ENCODE peak calls at places on chromosomes 7 and 10, in eight cellular contexts. One of them, this sample, is unnamed.

GRCh38 chr10:8063935-8064334 is 9.4 kb downstream of the GATA3 start:
- DNase-seq in right lobe of liver: no peak
- DNase-seq in Caco-2: no peak
- DNase-seq in ascending aorta: no peak
- DNase-seq in hepatocyte: no peak
- DNase-seq in neural progenitor cell: no peak
- DNase-seq in CD8-positive, alpha-beta memory T cell: no peak
- DNase-seq in endothelial cell of umbilical vein: peak; percentile 63
- DNase-seq in this sample: no peak

GRCh38 chr10:107653832-107654287 is 489.4 kb upstream of the SORCS1 start:
- DNase-seq in right lobe of liver: no peak
- DNase-seq in Caco-2: no peak
- DNase-seq in ascending aorta: no peak
- DNase-seq in hepatocyte: peak; percentile 41
- DNase-seq in neural progenitor cell: no peak
- DNase-seq in CD8-positive, alpha-beta memory T cell: no peak
- DNase-seq in endothelial cell of umbilical vein: no peak
- DNase-seq in this sample: no peak

GRCh38 chr10:110138197-110138812 is 69.1 kb upstream of the MXI1 start:
- DNase-seq in right lobe of liver: no peak
- DNase-seq in Caco-2: no peak
- DNase-seq in ascending aorta: no peak
- DNase-seq in hepatocyte: peak; percentile 76
- DNase-seq in neural progenitor cell: peak; percentile 79
- DNase-seq in CD8-positive, alpha-beta memory T cell: peak; percentile 69
- DNase-seq in endothelial cell of umbilical vein: peak; percentile 59
- DNase-seq in this sample: no peak

GRCh38 chr10:103186128-103186527 is 6.9 kb downstream of the NT5C2 start:
- DNase-seq in right lobe of liver: no peak
- DNase-seq in Caco-2: no peak
- DNase-seq in ascending aorta: no peak
- DNase-seq in hepatocyte: no peak
- DNase-seq in neural progenitor cell: no peak
- DNase-seq in CD8-positive, alpha-beta memory T cell: no peak
- DNase-seq in endothelial cell of umbilical vein: no peak
- DNase-seq in this sample: no peak

GRCh38 chr7:82036146-82036886 is 266.5 kb upstream of the HGF start:
- DNase-seq in right lobe of liver: no peak
- DNase-seq in Caco-2: no peak
- DNase-seq in ascending aorta: no peak
- DNase-seq in hepatocyte: no peak
- DNase-seq in neural progenitor cell: no peak
- DNase-seq in CD8-positive, alpha-beta memory T cell: no peak
- DNase-seq in endothelial cell of umbilical vein: peak; percentile 90
- DNase-seq in this sample: no peak

GRCh38 chr10:5165738-5166137 is 19.2 kb downstream of the AKR1C8 start:
- DNase-seq in right lobe of liver: no peak
- DNase-seq in Caco-2: no peak
- DNase-seq in ascending aorta: no peak
- DNase-seq in hepatocyte: no peak
- DNase-seq in neural progenitor cell: peak; percentile 6
- DNase-seq in CD8-positive, alpha-beta memory T cell: no peak
- DNase-seq in endothelial cell of umbilical vein: no peak
- DNase-seq in this sample: no peak

GRCh38 chr10:100879741-100880360 is 32.9 kb upstream of the SLF2 start:
- DNase-seq in right lobe of liver: no peak
- DNase-seq in Caco-2: peak; percentile 55
- DNase-seq in ascending aorta: no peak
- DNase-seq in hepatocyte: no peak
- DNase-seq in neural progenitor cell: peak; percentile 41
- DNase-seq in CD8-positive, alpha-beta memory T cell: no peak
- DNase-seq in endothelial cell of umbilical vein: no peak
- DNase-seq in this sample: no peak

GRCh38 chr10:12812541-12812940 is 189.0 kb downstream of the CCDC3 start:
- DNase-seq in right lobe of liver: no peak
- DNase-seq in Caco-2: no peak
- DNase-seq in ascending aorta: no peak
- DNase-seq in hepatocyte: no peak
- DNase-seq in neural progenitor cell: no peak
- DNase-seq in CD8-positive, alpha-beta memory T cell: no peak
- DNase-seq in endothelial cell of umbilical vein: no peak
- DNase-seq in this sample: no peak

GRCh38 chr7:117137868-117138267 is 184.6 kb downstream of the ST7 start:
- DNase-seq in right lobe of liver: no peak
- DNase-seq in Caco-2: no peak
- DNase-seq in ascending aorta: no peak
- DNase-seq in hepatocyte: no peak
- DNase-seq in neural progenitor cell: no peak
- DNase-seq in CD8-positive, alpha-beta memory T cell: no peak
- DNase-seq in endothelial cell of umbilical vein: no peak
- DNase-seq in this sample: no peak

GRCh38 chr10:133294189-133294588 is 14.5 kb downstream of the TUBGCP2 start:
- DNase-seq in right lobe of liver: no peak
- DNase-seq in Caco-2: no peak
- DNase-seq in ascending aorta: no peak
- DNase-seq in hepatocyte: no peak
- DNase-seq in neural progenitor cell: no peak
- DNase-seq in CD8-positive, alpha-beta memory T cell: no peak
- DNase-seq in endothelial cell of umbilical vein: no peak
- DNase-seq in this sample: peak; percentile 23

GRCh38 chr10:60353519-60354258 is 36.0 kb downstream of the ANK3 start:
- DNase-seq in right lobe of liver: peak; percentile 42
- DNase-seq in Caco-2: no peak
- DNase-seq in ascending aorta: no peak
- DNase-seq in hepatocyte: peak; percentile 74
- DNase-seq in neural progenitor cell: peak; percentile 51
- DNase-seq in CD8-positive, alpha-beta memory T cell: no peak
- DNase-seq in endothelial cell of umbilical vein: no peak
- DNase-seq in this sample: no peak

GRCh38 chr7:117202511-117202910 is 120.3 kb downstream of the WNT2 start:
- DNase-seq in right lobe of liver: no peak
- DNase-seq in Caco-2: no peak
- DNase-seq in ascending aorta: no peak
- DNase-seq in hepatocyte: no peak
- DNase-seq in neural progenitor cell: no peak
- DNase-seq in CD8-positive, alpha-beta memory T cell: no peak
- DNase-seq in endothelial cell of umbilical vein: no peak
- DNase-seq in this sample: no peak

GRCh38 chr10:133465950-133466474 is 12.3 kb downstream of the SCART1 start:
- DNase-seq in right lobe of liver: no peak
- DNase-seq in Caco-2: no peak
- DNase-seq in ascending aorta: no peak
- DNase-seq in hepatocyte: no peak
- DNase-seq in neural progenitor cell: no peak
- DNase-seq in CD8-positive, alpha-beta memory T cell: no peak
- DNase-seq in endothelial cell of umbilical vein: no peak
- DNase-seq in this sample: no peak

GRCh38 chr10:98405422-98405821 is 9.6 kb downstream of the PYROXD2 start:
- DNase-seq in right lobe of liver: no peak
- DNase-seq in Caco-2: no peak
- DNase-seq in ascending aorta: no peak
- DNase-seq in hepatocyte: no peak
- DNase-seq in neural progenitor cell: no peak
- DNase-seq in CD8-positive, alpha-beta memory T cell: no peak
- DNase-seq in endothelial cell of umbilical vein: no peak
- DNase-seq in this sample: no peak

GRCh38 chr10:73886625-73887024 is 12.3 kb upstream of the CAMK2G start:
- DNase-seq in right lobe of liver: no peak
- DNase-seq in Caco-2: no peak
- DNase-seq in ascending aorta: no peak
- DNase-seq in hepatocyte: no peak
- DNase-seq in neural progenitor cell: no peak
- DNase-seq in CD8-positive, alpha-beta memory T cell: no peak
- DNase-seq in endothelial cell of umbilical vein: no peak
- DNase-seq in this sample: no peak

GRCh38 chr10:132614431-132615341 is 77.1 kb downstream of the INPP5A start:
- DNase-seq in right lobe of liver: no peak
- DNase-seq in Caco-2: peak; percentile 22
- DNase-seq in ascending aorta: no peak
- DNase-seq in hepatocyte: no peak
- DNase-seq in neural progenitor cell: no peak
- DNase-seq in CD8-positive, alpha-beta memory T cell: no peak
- DNase-seq in endothelial cell of umbilical vein: no peak
- DNase-seq in this sample: no peak

GRCh38 chr7:157617401-157617800 is 280.6 kb downstream of the DNAJB6 start:
- DNase-seq in right lobe of liver: no peak
- DNase-seq in Caco-2: no peak
- DNase-seq in ascending aorta: no peak
- DNase-seq in hepatocyte: no peak
- DNase-seq in neural progenitor cell: no peak
- DNase-seq in CD8-positive, alpha-beta memory T cell: no peak
- DNase-seq in endothelial cell of umbilical vein: no peak
- DNase-seq in this sample: no peak

GRCh38 chr7:35495377-35495776 is 199.6 kb downstream of the HERPUD2 start:
- DNase-seq in right lobe of liver: no peak
- DNase-seq in Caco-2: no peak
- DNase-seq in ascending aorta: no peak
- DNase-seq in hepatocyte: no peak
- DNase-seq in neural progenitor cell: no peak
- DNase-seq in CD8-positive, alpha-beta memory T cell: no peak
- DNase-seq in endothelial cell of umbilical vein: no peak
- DNase-seq in this sample: no peak

DNA sequence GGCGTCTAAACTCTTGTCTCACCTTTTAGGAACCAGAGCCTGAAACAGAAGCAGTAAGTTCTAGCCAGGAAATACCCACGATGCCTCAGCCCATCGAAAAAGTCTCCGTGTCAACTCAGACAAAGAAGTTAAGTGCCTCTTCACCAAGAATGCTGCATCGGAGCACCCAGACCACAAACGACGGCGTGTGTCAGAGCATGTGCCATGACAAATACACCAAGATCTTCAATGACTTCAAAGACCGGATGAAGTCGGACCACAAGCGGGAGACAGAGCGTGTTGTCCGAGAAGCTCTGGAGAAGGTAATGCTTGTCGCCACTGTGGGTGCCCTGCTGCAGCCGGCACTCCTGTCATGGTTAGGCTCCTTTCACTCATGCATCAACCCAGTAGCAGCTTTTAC is 113.1 kb downstream of the ZMYND11 start:
- DNase-seq in right lobe of liver: no peak
- DNase-seq in Caco-2: no peak
- DNase-seq in ascending aorta: no peak
- DNase-seq in hepatocyte: no peak
- DNase-seq in neural progenitor cell: no peak
- DNase-seq in CD8-positive, alpha-beta memory T cell: no peak
- DNase-seq in endothelial cell of umbilical vein: no peak
- DNase-seq in this sample: no peak
- H3K36me3 ChIP-seq in right lobe of liver: peaks cover 27% of the 10 kb centered on the region
- H3K36me3 ChIP-seq in Caco-2: peaks cover 4% of the 10 kb centered on the region
- H3K36me3 ChIP-seq in ascending aorta: peaks cover 41% of the 10 kb centered on the region
- H3K36me3 ChIP-seq in hepatocyte: no peaks in the 10 kb centered on the region
- H3K36me3 ChIP-seq in neural progenitor cell: peaks cover 20% of the 10 kb centered on the region
- H3K36me3 ChIP-seq in CD8-positive, alpha-beta memory T cell: peaks cover 26% of the 10 kb centered on the region
- H3K36me3 ChIP-seq in endothelial cell of umbilical vein: peaks cover 25% of the 10 kb centered on the region
- H3K36me3 ChIP-seq in this sample: no peaks in the 10 kb centered on the region

GRCh38 chr10:129474642-129475041 is 7.6 kb downstream of the MGMT start:
- DNase-seq in right lobe of liver: no peak
- DNase-seq in Caco-2: no peak
- DNase-seq in ascending aorta: no peak
- DNase-seq in hepatocyte: no peak
- DNase-seq in neural progenitor cell: no peak
- DNase-seq in CD8-positive, alpha-beta memory T cell: no peak
- DNase-seq in endothelial cell of umbilical vein: no peak
- DNase-seq in this sample: no peak
- H3K4me1 ChIP-seq in right lobe of liver: peaks cover 13% of the 10 kb centered on the region
- H3K4me1 ChIP-seq in Caco-2: peaks cover 14% of the 10 kb centered on the region
- H3K4me1 ChIP-seq in ascending aorta: no peaks in the 10 kb centered on the region
- H3K4me1 ChIP-seq in hepatocyte: peaks cover 7% of the 10 kb centered on the region
- H3K4me1 ChIP-seq in neural progenitor cell: no peaks in the 10 kb centered on the region
- H3K4me1 ChIP-seq in CD8-positive, alpha-beta memory T cell: no peaks in the 10 kb centered on the region
- H3K4me1 ChIP-seq in endothelial cell of umbilical vein: no peaks in the 10 kb centered on the region
- H3K4me1 ChIP-seq in this sample: no peaks in the 10 kb centered on the region

GRCh38 chr7:55517191-55517633 is 55.1 kb downstream of the VOPP1 start:
- DNase-seq in right lobe of liver: no peak
- DNase-seq in Caco-2: no peak
- DNase-seq in ascending aorta: no peak
- DNase-seq in hepatocyte: no peak
- DNase-seq in neural progenitor cell: no peak
- DNase-seq in CD8-positive, alpha-beta memory T cell: no peak
- DNase-seq in endothelial cell of umbilical vein: no peak
- DNase-seq in this sample: no peak

GRCh38 chr7:55515569-55516279 is 56.6 kb downstream of the VOPP1 start:
- DNase-seq in right lobe of liver: no peak
- DNase-seq in Caco-2: no peak
- DNase-seq in ascending aorta: no peak
- DNase-seq in hepatocyte: no peak
- DNase-seq in neural progenitor cell: no peak
- DNase-seq in CD8-positive, alpha-beta memory T cell: no peak
- DNase-seq in endothelial cell of umbilical vein: no peak
- DNase-seq in this sample: no peak

GRCh38 chr7:55518836-55519235 is 53.5 kb downstream of the VOPP1 start:
- DNase-seq in right lobe of liver: no peak
- DNase-seq in Caco-2: no peak
- DNase-seq in ascending aorta: no peak
- DNase-seq in hepatocyte: no peak
- DNase-seq in neural progenitor cell: no peak
- DNase-seq in CD8-positive, alpha-beta memory T cell: no peak
- DNase-seq in endothelial cell of umbilical vein: no peak
- DNase-seq in this sample: no peak

GRCh38 chr7:55516399-55516798 is 55.9 kb downstream of the VOPP1 start:
- DNase-seq in right lobe of liver: no peak
- DNase-seq in Caco-2: no peak
- DNase-seq in ascending aorta: no peak
- DNase-seq in hepatocyte: no peak
- DNase-seq in neural progenitor cell: no peak
- DNase-seq in CD8-positive, alpha-beta memory T cell: no peak
- DNase-seq in endothelial cell of umbilical vein: no peak
- DNase-seq in this sample: no peak

DNA sequence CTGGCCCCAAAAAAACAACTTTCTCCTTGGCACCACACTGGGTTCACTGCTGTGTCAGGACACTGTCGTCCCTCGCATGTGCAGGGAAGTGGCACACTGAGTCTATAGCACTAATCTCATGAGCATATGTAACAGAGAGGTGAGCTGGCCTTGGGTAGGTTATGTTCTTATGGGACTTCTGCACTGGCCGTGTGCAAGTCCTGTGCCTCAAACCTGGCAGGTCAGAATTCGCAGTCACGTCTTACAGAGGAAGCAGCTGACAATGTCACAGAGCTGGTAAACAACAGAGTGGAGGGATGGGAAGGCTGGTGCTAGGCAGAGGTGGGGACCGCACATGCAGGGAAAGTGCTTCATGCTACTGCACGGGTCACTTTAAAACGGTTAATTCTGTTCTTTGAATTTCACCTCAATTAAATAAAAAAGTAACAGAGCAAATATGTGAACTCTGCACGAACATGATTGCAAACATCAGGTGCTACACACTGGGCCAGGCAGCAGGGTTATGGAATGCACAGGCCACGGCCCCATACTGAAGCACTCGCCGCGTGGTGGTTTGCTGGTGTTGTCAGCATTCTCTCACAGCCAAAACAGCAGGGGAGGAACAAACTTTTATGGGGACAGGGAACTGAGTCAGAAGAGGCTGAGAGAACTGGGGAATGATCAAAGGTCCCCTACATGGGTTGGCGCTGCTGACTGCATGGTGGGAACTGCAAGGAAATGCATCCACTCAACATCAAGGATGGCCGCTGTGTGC is 54.2 kb downstream of the VOPP1 start:
- DNase-seq in right lobe of liver: no peak
- DNase-seq in Caco-2: no peak
- DNase-seq in ascending aorta: no peak
- DNase-seq in hepatocyte: no peak
- DNase-seq in neural progenitor cell: no peak
- DNase-seq in CD8-positive, alpha-beta memory T cell: no peak
- DNase-seq in endothelial cell of umbilical vein: no peak
- DNase-seq in this sample: no peak
- H3K36me3 ChIP-seq in right lobe of liver: peaks cover 3% of the 10 kb centered on the region
- H3K36me3 ChIP-seq in Caco-2: no peaks in the 10 kb centered on the region
- H3K36me3 ChIP-seq in ascending aorta: peaks cover 10% of the 10 kb centered on the region
- H3K36me3 ChIP-seq in hepatocyte: no peaks in the 10 kb centered on the region
- H3K36me3 ChIP-seq in neural progenitor cell: no peaks in the 10 kb centered on the region
- H3K36me3 ChIP-seq in CD8-positive, alpha-beta memory T cell: peaks cover 20% of the 10 kb centered on the region
- H3K36me3 ChIP-seq in endothelial cell of umbilical vein: peaks cover 7% of the 10 kb centered on the region
- H3K36me3 ChIP-seq in this sample: no peaks in the 10 kb centered on the region

GRCh38 chr7:77702451-77703219 is 6.4 kb downstream of the RSBN1L start:
- DNase-seq in right lobe of liver: no peak
- DNase-seq in Caco-2: no peak
- DNase-seq in ascending aorta: no peak
- DNase-seq in hepatocyte: no peak
- DNase-seq in neural progenitor cell: no peak
- DNase-seq in CD8-positive, alpha-beta memory T cell: no peak
- DNase-seq in endothelial cell of umbilical vein: no peak
- DNase-seq in this sample: no peak
- H3K4me1 ChIP-seq in right lobe of liver: peaks cover 11% of the 10 kb centered on the region
- H3K4me1 ChIP-seq in Caco-2: peaks cover 7% of the 10 kb centered on the region
- H3K4me1 ChIP-seq in ascending aorta: no peaks in the 10 kb centered on the region
- H3K4me1 ChIP-seq in hepatocyte: peaks cover 14% of the 10 kb centered on the region
- H3K4me1 ChIP-seq in neural progenitor cell: peaks cover 19% of the 10 kb centered on the region
- H3K4me1 ChIP-seq in CD8-positive, alpha-beta memory T cell: peaks cover 31% of the 10 kb centered on the region
- H3K4me1 ChIP-seq in endothelial cell of umbilical vein: peaks cover 18% of the 10 kb centered on the region
- H3K4me1 ChIP-seq in this sample: peaks cover 3% of the 10 kb centered on the region

This sample was measured in pancreas.